ENCODE peak calls at places on chromosome X, in six cellular contexts. F is NCI-H748 treated with DMSO at 0.1 percent for 48 hours; Y is NCI-H1092 treated with DMSO at 0.1 percent for 48 hours; Z is stimulated activated CD4-positive, alpha-beta T cell treated with anti-CD3 and anti-CD28 coated beads, Interleukin-2, amount 100 ng/mL, for 48 hours; W is fibroblast of mammary gland; U is SK-MEL-5. A is an unnamed sample.

GRCh38 chrX:57906790-57907189 is 3.5 kb downstream of the ZXDA start:
- DNase-seq in F (no peak), Y (no peak), Z (no peak), W (peak; percentile 62), U (no peak), A (no peak)

GRCh38 chrX:132741706-132742105 is 216.7 kb downstream of the HS6ST2 start:
- DNase-seq in F (no peak), Y (no peak), Z (no peak), W (peak; percentile 12), U (no peak), A (peak; percentile 48)

GRCh38 chrX:27186671-27187070 is 276.5 kb downstream of the PPP4R3C start:
- DNase-seq in F (peak; percentile 18), Y (peak; percentile 19), Z (peak; percentile 0), W (peak; percentile 32), U (peak; percentile 61), A (peak; percentile 43)

GRCh38 chrX:149398027-149398426 is 107.1 kb downstream of the IDS start:
- DNase-seq in F (no peak), Y (no peak), Z (no peak), W (no peak), U (no peak), A (no peak)

GRCh38 chrX:54043696-54044125 is 562 bp downstream of the PHF8 start:
- DNase-seq in F (peak; percentile 18), Y (peak; percentile 67), Z (peak; percentile 3), W (peak; percentile 17), U (peak; percentile 28), A (peak; percentile 42)

GRCh38 chrX:71292669-71293379 is 8.7 kb upstream of the ITGB1BP2 start:
- DNase-seq in F (no peak), Y (no peak), Z (no peak), W (peak; percentile 45), U (no peak), A (peak; percentile 13)

GRCh38 chrX:39866229-39866628 is 231.5 kb downstream of the BCOR start:
- DNase-seq in F (no peak), Y (no peak), Z (no peak), W (no peak), U (no peak), A (no peak)

GRCh38 chrX:18877472-18877871 is 106.4 kb downstream of the PHKA2 start:
- DNase-seq in F (peak; percentile 30), Y (peak; percentile 12), Z (no peak), W (no peak), U (no peak), A (peak; percentile 54)

GRCh38 chrX:153932220-153932915 is 2.5 kb downstream of the NAA10 start:
- DNase-seq in F (no peak), Y (no peak), Z (no peak), W (no peak), U (no peak), A (no peak)

GRCh38 chrX:147217334-147217733 is 402.8 kb upstream of the CXorf51A start:
- DNase-seq in F (no peak), Y (no peak), Z (no peak), W (no peak), U (no peak), A (no peak)

GRCh38 chrX:133783273-133783672 is 202.1 kb downstream of the GPC3 start:
- DNase-seq in F (no peak), Y (no peak), Z (no peak), W (no peak), U (no peak), A (no peak)

GRCh38 chrX:110248582-110248981 is 69.3 kb downstream of the AMMECR1 start:
- DNase-seq in F (no peak), Y (no peak), Z (no peak), W (no peak), U (no peak), A (peak; percentile 64)

GRCh38 chrX:23372220-23372902 is 37.7 kb downstream of the PTCHD1 start:
- DNase-seq in F (no peak), Y (no peak), Z (no peak), W (peak; percentile 21), U (no peak), A (no peak)

GRCh38 chrX:103918584-103919335 is 43.7 kb upstream of the TMSB15B start:
- DNase-seq in F (peak; percentile 38), Y (peak; percentile 84), Z (peak; percentile 40), W (peak; percentile 42), U (peak; percentile 43), A (peak; percentile 53)

GRCh38 chrX:11187001-11187400 is 75.9 kb downstream of the HCCS start:
- DNase-seq in F (no peak), Y (no peak), Z (no peak), W (no peak), U (no peak), A (no peak)

GRCh38 chrX:98057176-98057575 is 1173.5 kb downstream of the RPA4 start:
- DNase-seq in F (no peak), Y (no peak), Z (no peak), W (no peak), U (no peak), A (no peak)

GRCh38 chrX:41389311-41389888 is 55.4 kb downstream of the DDX3X start:
- DNase-seq in F (no peak), Y (no peak), Z (no peak), W (no peak), U (no peak), A (no peak)

GRCh38 chrX:12974217-12974796 is 603 bp upstream of the TMSB4X start:
- DNase-seq in F (peak; percentile 74), Y (no peak), Z (no peak), W (peak; percentile 69), U (no peak), A (peak; percentile 54)

GRCh38 chrX:48683411-48683982 is at the start of gene WAS:
- DNase-seq in F (no peak), Y (no peak), Z (peak; percentile 24), W (no peak), U (no peak), A (no peak)

GRCh38 chrX:147741776-147742175 is 169.9 kb upstream of the FMR1 start:
- DNase-seq in F (no peak), Y (no peak), Z (no peak), W (no peak), U (no peak), A (no peak)

GRCh38 chrX:48487362-48487785 is 11.4 kb downstream of the FTSJ1 start:
- DNase-seq in F (no peak), Y (no peak), Z (no peak), W (peak; percentile 94), U (no peak), A (peak; percentile 96)

GRCh38 chrX:99798951-99799350 is 611.1 kb downstream of the PCDH19 start:
- DNase-seq in F (no peak), Y (no peak), Z (no peak), W (no peak), U (no peak), A (no peak)

A was measured in epithelial cell of esophagus.